ENCODE peak calls at places on chromosomes 12 and 14, in eight cellular contexts. One of them, this sample, is unnamed.

GRCh38 chr14:95046711-95047681 is 110.3 kb downstream of the DICER1 start:
- DNase-seq in A549: no peak
- DNase-seq in esophagus muscularis mucosa: no peak
- DNase-seq in stomach: peak
- DNase-seq in suprapubic skin: peak
- DNase-seq in ovary: no peak
- DNase-seq in SK-N-SH: no peak
- DNase-seq in HepG2: no peak
- DNase-seq in this sample: no peak

GRCh38 chr12:6047249-6048227 is 76.9 kb downstream of the VWF start:
- DNase-seq in A549: no peak
- DNase-seq in esophagus muscularis mucosa: no peak
- DNase-seq in stomach: no peak
- DNase-seq in suprapubic skin: no peak
- DNase-seq in ovary: no peak
- DNase-seq in SK-N-SH: no peak
- DNase-seq in HepG2: no peak
- DNase-seq in this sample: no peak

GRCh38 chr14:70707138-70708038 is 65.7 kb downstream of the TTC9 start:
- DNase-seq in A549: no peak
- DNase-seq in esophagus muscularis mucosa: no peak
- DNase-seq in stomach: no peak
- DNase-seq in suprapubic skin: no peak
- DNase-seq in ovary: peak
- DNase-seq in SK-N-SH: no peak
- DNase-seq in HepG2: peak
- DNase-seq in this sample: no peak

GRCh38 chr12:100860611-100861010 is 66.0 kb downstream of the ANO4 start:
- DNase-seq in A549: no peak
- DNase-seq in esophagus muscularis mucosa: no peak
- DNase-seq in stomach: no peak
- DNase-seq in suprapubic skin: no peak
- DNase-seq in ovary: no peak
- DNase-seq in SK-N-SH: no peak
- DNase-seq in HepG2: no peak
- DNase-seq in this sample: no peak

GRCh38 chr14:60807971-60808370 is 73.4 kb downstream of the MNAT1 start:
- DNase-seq in A549: no peak
- DNase-seq in esophagus muscularis mucosa: no peak
- DNase-seq in stomach: no peak
- DNase-seq in suprapubic skin: no peak
- DNase-seq in ovary: no peak
- DNase-seq in SK-N-SH: no peak
- DNase-seq in HepG2: no peak
- DNase-seq in this sample: no peak

GRCh38 chr12:4112734-4113396 is 160.7 kb upstream of the CCND2 start:
- DNase-seq in A549: no peak
- DNase-seq in esophagus muscularis mucosa: no peak
- DNase-seq in stomach: no peak
- DNase-seq in suprapubic skin: no peak
- DNase-seq in ovary: no peak
- DNase-seq in SK-N-SH: no peak
- DNase-seq in HepG2: no peak
- DNase-seq in this sample: no peak

GRCh38 chr12:71250186-71250585 is 92.4 kb upstream of the TSPAN8 start:
- DNase-seq in A549: no peak
- DNase-seq in esophagus muscularis mucosa: no peak
- DNase-seq in stomach: no peak
- DNase-seq in suprapubic skin: no peak
- DNase-seq in ovary: no peak
- DNase-seq in SK-N-SH: no peak
- DNase-seq in HepG2: no peak
- DNase-seq in this sample: no peak

GRCh38 chr14:69152944-69153847 is at the start of gene DCAF5:
- DNase-seq in A549: peak
- DNase-seq in esophagus muscularis mucosa: peak
- DNase-seq in stomach: peak
- DNase-seq in suprapubic skin: peak
- DNase-seq in ovary: peak
- DNase-seq in SK-N-SH: peak
- DNase-seq in HepG2: peak
- DNase-seq in this sample: peak

GRCh38 chr14:61503167-61503801 is 181.9 kb downstream of the PRKCH start:
- DNase-seq in A549: no peak
- DNase-seq in esophagus muscularis mucosa: no peak
- DNase-seq in stomach: no peak
- DNase-seq in suprapubic skin: no peak
- DNase-seq in ovary: no peak
- DNase-seq in SK-N-SH: no peak
- DNase-seq in HepG2: no peak
- DNase-seq in this sample: no peak

GRCh38 chr12:112285600-112286401 is 96.4 kb downstream of the HECTD4 start:
- DNase-seq in A549: no peak
- DNase-seq in esophagus muscularis mucosa: no peak
- DNase-seq in stomach: no peak
- DNase-seq in suprapubic skin: no peak
- DNase-seq in ovary: no peak
- DNase-seq in SK-N-SH: no peak
- DNase-seq in HepG2: peak
- DNase-seq in this sample: no peak

GRCh38 chr12:109946505-109946904 is 46.4 kb downstream of the TCHP start:
- DNase-seq in A549: no peak
- DNase-seq in esophagus muscularis mucosa: no peak
- DNase-seq in stomach: no peak
- DNase-seq in suprapubic skin: no peak
- DNase-seq in ovary: peak
- DNase-seq in SK-N-SH: no peak
- DNase-seq in HepG2: no peak
- DNase-seq in this sample: no peak

GRCh38 chr14:51398898-51399297 is 158.9 kb downstream of the TMX1 start:
- DNase-seq in A549: peak
- DNase-seq in esophagus muscularis mucosa: no peak
- DNase-seq in stomach: no peak
- DNase-seq in suprapubic skin: no peak
- DNase-seq in ovary: no peak
- DNase-seq in SK-N-SH: no peak
- DNase-seq in HepG2: no peak
- DNase-seq in this sample: no peak

GRCh38 chr14:61107896-61108295 is 126.9 kb downstream of the SLC38A6 start:
- DNase-seq in A549: no peak
- DNase-seq in esophagus muscularis mucosa: peak
- DNase-seq in stomach: no peak
- DNase-seq in suprapubic skin: no peak
- DNase-seq in ovary: no peak
- DNase-seq in SK-N-SH: no peak
- DNase-seq in HepG2: no peak
- DNase-seq in this sample: no peak

GRCh38 chr12:29216797-29217583 is 67.9 kb downstream of the FAR2 start:
- DNase-seq in A549: no peak
- DNase-seq in esophagus muscularis mucosa: no peak
- DNase-seq in stomach: no peak
- DNase-seq in suprapubic skin: no peak
- DNase-seq in ovary: no peak
- DNase-seq in SK-N-SH: no peak
- DNase-seq in HepG2: no peak
- DNase-seq in this sample: no peak

GRCh38 chr12:101962486-101962885 is 85.1 kb downstream of the DRAM1 start:
- DNase-seq in A549: no peak
- DNase-seq in esophagus muscularis mucosa: peak
- DNase-seq in stomach: no peak
- DNase-seq in suprapubic skin: no peak
- DNase-seq in ovary: no peak
- DNase-seq in SK-N-SH: no peak
- DNase-seq in HepG2: no peak
- DNase-seq in this sample: no peak

GRCh38 chr12:56897844-56898341 is 36.3 kb downstream of the SDR9C7 start:
- DNase-seq in A549: no peak
- DNase-seq in esophagus muscularis mucosa: peak
- DNase-seq in stomach: no peak
- DNase-seq in suprapubic skin: no peak
- DNase-seq in ovary: no peak
- DNase-seq in SK-N-SH: no peak
- DNase-seq in HepG2: no peak
- DNase-seq in this sample: no peak

GRCh38 chr12:124910561-124911478 is 3.6 kb downstream of the UBC start:
- DNase-seq in A549: no peak
- DNase-seq in esophagus muscularis mucosa: no peak
- DNase-seq in stomach: no peak
- DNase-seq in suprapubic skin: no peak
- DNase-seq in ovary: no peak
- DNase-seq in SK-N-SH: no peak
- DNase-seq in HepG2: no peak
- DNase-seq in this sample: peak

GRCh38 chr12:52389313-52390207 is 4.1 kb upstream of the KRT84 start:
- DNase-seq in A549: no peak
- DNase-seq in esophagus muscularis mucosa: no peak
- DNase-seq in stomach: no peak
- DNase-seq in suprapubic skin: no peak
- DNase-seq in ovary: no peak
- DNase-seq in SK-N-SH: no peak
- DNase-seq in HepG2: no peak
- DNase-seq in this sample: no peak

GRCh38 chr14:34361504-34362011 is 100.5 kb downstream of the SPTSSA start:
- DNase-seq in A549: no peak
- DNase-seq in esophagus muscularis mucosa: no peak
- DNase-seq in stomach: no peak
- DNase-seq in suprapubic skin: no peak
- DNase-seq in ovary: no peak
- DNase-seq in SK-N-SH: no peak
- DNase-seq in HepG2: no peak
- DNase-seq in this sample: no peak

DNA sequence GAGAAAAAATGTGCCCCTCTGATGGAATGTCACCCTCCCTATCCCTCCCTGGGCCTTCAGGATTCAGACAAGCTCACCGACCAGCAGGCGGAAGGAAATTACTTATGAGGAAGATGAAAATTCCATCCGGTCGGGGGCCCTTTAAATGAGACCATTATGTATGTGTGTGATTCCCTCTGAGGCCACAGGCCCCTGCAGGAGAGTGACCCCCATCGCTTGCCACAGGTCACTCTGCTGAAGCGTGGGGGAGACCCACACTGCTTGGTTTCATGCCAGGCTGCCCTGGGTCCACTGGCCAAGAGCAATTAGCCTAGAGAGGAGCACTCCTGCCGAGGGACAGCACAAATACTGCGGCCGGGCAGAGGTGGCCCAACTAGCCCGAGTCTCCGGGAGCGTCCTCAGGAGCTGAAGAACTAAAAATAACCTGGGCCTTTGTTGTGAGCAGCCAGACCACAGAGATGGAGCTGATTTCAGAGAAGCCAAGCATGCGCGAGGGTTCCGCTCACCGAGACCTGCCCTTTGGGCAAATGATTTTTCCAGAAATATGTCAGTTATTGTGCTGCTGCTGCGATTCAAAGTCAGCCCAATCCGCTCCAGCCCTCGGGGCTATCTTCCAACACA is 276.4 kb downstream of the DPF3 start:
- DNase-seq in A549: no peak
- DNase-seq in esophagus muscularis mucosa: peak
- DNase-seq in stomach: no peak
- DNase-seq in suprapubic skin: no peak
- DNase-seq in ovary: peak
- DNase-seq in SK-N-SH: no peak
- DNase-seq in HepG2: no peak
- DNase-seq in this sample: no peak
- TF ChIP-seq EP300 in A549: no peak
- TF ChIP-seq EP300 in esophagus muscularis mucosa: no peak
- TF ChIP-seq EP300 in stomach: no peak
- TF ChIP-seq EP300 in suprapubic skin: no peak
- TF ChIP-seq EP300 in ovary: no peak
- TF ChIP-seq EP300 in SK-N-SH: no peak
- TF ChIP-seq EP300 in HepG2: no peak
- TF ChIP-seq EP300 in this sample: no peak

DNA sequence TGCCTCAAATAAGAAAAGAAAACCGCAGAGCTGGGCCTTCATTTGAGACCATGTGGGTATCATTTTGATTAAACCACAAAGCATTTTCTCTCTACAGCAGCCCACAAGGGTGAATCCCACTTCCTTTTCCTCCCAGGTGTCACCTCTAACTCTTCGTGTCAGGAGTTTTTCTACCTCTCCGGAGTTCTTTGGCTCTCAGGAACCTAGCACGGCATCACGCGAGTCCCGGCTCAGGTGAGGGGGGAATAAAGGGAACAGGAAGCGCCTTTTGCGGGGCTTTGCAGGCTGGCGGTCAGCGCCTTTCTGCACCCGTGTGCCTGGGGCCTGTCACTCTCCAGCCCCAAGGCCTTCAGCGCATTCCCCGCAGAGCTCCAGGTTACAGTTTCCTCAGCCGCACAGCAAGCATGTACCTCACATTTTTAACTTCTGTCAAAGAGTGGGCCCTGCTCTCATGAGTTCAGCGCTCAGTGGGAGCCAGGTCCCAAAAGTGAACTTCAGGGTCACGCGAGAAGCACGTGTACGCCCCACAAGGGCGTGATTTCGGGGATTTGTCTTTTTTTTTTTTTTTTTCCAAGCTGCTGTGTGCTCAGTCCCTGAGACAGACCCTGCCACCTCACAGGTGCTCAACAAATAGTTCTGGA is 740 bp upstream of the PRPF40B start:
- DNase-seq in A549: peak
- DNase-seq in esophagus muscularis mucosa: no peak
- DNase-seq in stomach: peak
- DNase-seq in suprapubic skin: no peak
- DNase-seq in ovary: no peak
- DNase-seq in SK-N-SH: no peak
- DNase-seq in HepG2: no peak
- DNase-seq in this sample: no peak
- TF ChIP-seq CTCF in A549: no peak
- TF ChIP-seq CTCF in esophagus muscularis mucosa: no peak
- TF ChIP-seq CTCF in stomach: no peak
- TF ChIP-seq CTCF in suprapubic skin: no peak
- TF ChIP-seq CTCF in ovary: no peak
- TF ChIP-seq CTCF in SK-N-SH: no peak
- TF ChIP-seq CTCF in HepG2: no peak
- TF ChIP-seq CTCF in this sample: no peak

DNA sequence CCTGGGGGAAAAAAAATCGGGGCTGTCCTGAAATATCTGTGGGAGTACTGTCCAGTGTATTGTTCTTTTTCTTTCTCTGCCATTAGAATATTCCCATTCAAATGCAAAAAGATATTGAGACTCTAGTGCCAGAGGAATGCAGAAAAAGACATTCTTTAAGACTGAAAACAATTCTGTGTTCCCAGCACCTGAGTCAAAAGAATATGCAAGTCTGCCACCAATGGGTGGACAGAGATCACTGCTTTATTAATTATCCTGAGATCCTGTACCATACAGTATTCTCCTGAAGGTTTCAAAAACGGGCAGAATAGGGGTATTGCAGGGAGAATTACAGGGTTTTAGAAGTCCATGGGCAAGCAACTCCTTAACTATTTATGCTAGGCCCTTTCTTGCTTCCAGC is 361.8 kb downstream of the C12orf50 start:
- DNase-seq in A549: no peak
- DNase-seq in esophagus muscularis mucosa: no peak
- DNase-seq in stomach: no peak
- DNase-seq in suprapubic skin: no peak
- DNase-seq in ovary: no peak
- DNase-seq in SK-N-SH: no peak
- DNase-seq in HepG2: no peak
- DNase-seq in this sample: no peak
- TF ChIP-seq EP300 in A549: no peak
- TF ChIP-seq EP300 in esophagus muscularis mucosa: no peak
- TF ChIP-seq EP300 in stomach: no peak
- TF ChIP-seq EP300 in suprapubic skin: no peak
- TF ChIP-seq EP300 in ovary: no peak
- TF ChIP-seq EP300 in SK-N-SH: no peak
- TF ChIP-seq EP300 in HepG2: no peak
- TF ChIP-seq EP300 in this sample: no peak

GRCh38 chr12:69130064-69130463 is 109.3 kb upstream of the CPSF6 start:
- DNase-seq in A549: no peak
- DNase-seq in esophagus muscularis mucosa: peak
- DNase-seq in stomach: no peak
- DNase-seq in suprapubic skin: no peak
- DNase-seq in ovary: no peak
- DNase-seq in SK-N-SH: no peak
- DNase-seq in HepG2: no peak
- DNase-seq in this sample: no peak
- TF ChIP-seq CTCF in A549: no peak
- TF ChIP-seq CTCF in esophagus muscularis mucosa: no peak
- TF ChIP-seq CTCF in stomach: no peak
- TF ChIP-seq CTCF in suprapubic skin: no peak
- TF ChIP-seq CTCF in ovary: no peak
- TF ChIP-seq CTCF in SK-N-SH: no peak
- TF ChIP-seq CTCF in HepG2: no peak
- TF ChIP-seq CTCF in this sample: no peak